ENCODE peak calls at places on chromosomes 7 and 10, in five cellular contexts. One of them, this sample, is unnamed.

GRCh38 chr7:30984359-30985107 is 20.8 kb downstream of the GHRHR start:
- DNase-seq in AG09309: peak; percentile 5
- DNase-seq in RPMI7951: peak; percentile 92
- DNase-seq in GM20000: no peak
- DNase-seq in NCI-H1092: no peak
- DNase-seq in this sample: no peak

GRCh38 chr10:112446055-112446854 is 459 bp downstream of the ZDHHC6 start:
- DNase-seq in AG09309: no peak
- DNase-seq in GM20000: no peak
- DNase-seq in NCI-H1092: no peak
- DNase-seq in RPMI7951: peak; percentile 30
- DNase-seq in this sample: no peak

GRCh38 chr10:17644485-17644964 is 574 bp downstream of the STAM start:
- DNase-seq in AG09309: no peak
- DNase-seq in RPMI7951: peak; percentile 49
- DNase-seq in GM20000: no peak
- DNase-seq in NCI-H1092: no peak
- DNase-seq in this sample: no peak

GRCh38 chr7:99762680-99763327 is 21.2 kb downstream of the CYP3A4 start:
- DNase-seq in NCI-H1092: no peak
- DNase-seq in GM20000: no peak
- DNase-seq in AG09309: peak; percentile 18
- DNase-seq in RPMI7951: no peak
- DNase-seq in this sample: no peak

GRCh38 chr7:114450431-114450830 is 35.8 kb downstream of the FOXP2 start:
- DNase-seq in RPMI7951: no peak
- DNase-seq in GM20000: no peak
- DNase-seq in NCI-H1092: no peak
- DNase-seq in AG09309: no peak
- DNase-seq in this sample: no peak

GRCh38 chr7:2633538-2634264 is 1.9 kb downstream of the TTYH3 start:
- DNase-seq in NCI-H1092: no peak
- DNase-seq in RPMI7951: peak; percentile 96
- DNase-seq in AG09309: peak; percentile 76
- DNase-seq in GM20000: no peak
- DNase-seq in this sample: no peak

GRCh38 chr7:48168159-48168558 is 3.1 kb upstream of the ABCA13 start:
- DNase-seq in NCI-H1092: no peak
- DNase-seq in AG09309: no peak
- DNase-seq in GM20000: no peak
- DNase-seq in RPMI7951: peak; percentile 57
- DNase-seq in this sample: no peak

GRCh38 chr10:99432881-99433280 is 2.5 kb upstream of the GOT1 start:
- DNase-seq in NCI-H1092: no peak
- DNase-seq in GM20000: no peak
- DNase-seq in AG09309: no peak
- DNase-seq in RPMI7951: no peak
- DNase-seq in this sample: no peak

GRCh38 chr7:109386959-109387358 is 817.3 kb downstream of the DNAJB9 start:
- DNase-seq in AG09309: no peak
- DNase-seq in GM20000: no peak
- DNase-seq in NCI-H1092: no peak
- DNase-seq in RPMI7951: no peak
- DNase-seq in this sample: no peak

GRCh38 chr7:2296830-2297229 is 17.4 kb downstream of the SNX8 start:
- DNase-seq in GM20000: no peak
- DNase-seq in AG09309: no peak
- DNase-seq in NCI-H1092: no peak
- DNase-seq in RPMI7951: no peak
- DNase-seq in this sample: no peak

GRCh38 chr7:74235525-74236269 is 18.5 kb downstream of the RFC2 start:
- DNase-seq in GM20000: no peak
- DNase-seq in RPMI7951: no peak
- DNase-seq in AG09309: no peak
- DNase-seq in NCI-H1092: no peak
- DNase-seq in this sample: no peak

GRCh38 chr7:100380180-100380579 is 6.9 kb downstream of the PILRA start:
- DNase-seq in RPMI7951: no peak
- DNase-seq in GM20000: no peak
- DNase-seq in NCI-H1092: no peak
- DNase-seq in AG09309: no peak
- DNase-seq in this sample: no peak

GRCh38 chr10:124690971-124691370 is 53.2 kb downstream of the FAM53B start:
- DNase-seq in NCI-H1092: no peak
- DNase-seq in AG09309: no peak
- DNase-seq in GM20000: no peak
- DNase-seq in RPMI7951: no peak
- DNase-seq in this sample: no peak

GRCh38 chr10:132616170-132616994 is 78.8 kb downstream of the INPP5A start:
- DNase-seq in GM20000: no peak
- DNase-seq in AG09309: no peak
- DNase-seq in NCI-H1092: no peak
- DNase-seq in RPMI7951: no peak
- DNase-seq in this sample: no peak

GRCh38 chr10:53314856-53315255 is 542.3 kb upstream of the MBL2 start:
- DNase-seq in GM20000: no peak
- DNase-seq in NCI-H1092: no peak
- DNase-seq in RPMI7951: peak; percentile 21
- DNase-seq in AG09309: peak; percentile 31
- DNase-seq in this sample: no peak

GRCh38 chr10:11119843-11120242 is 102.2 kb downstream of the CELF2 start:
- DNase-seq in GM20000: no peak
- DNase-seq in AG09309: no peak
- DNase-seq in NCI-H1092: no peak
- DNase-seq in RPMI7951: no peak
- DNase-seq in this sample: no peak

GRCh38 chr10:87677595-87677994 is 17.9 kb downstream of the PAPSS2 start:
- DNase-seq in GM20000: no peak
- DNase-seq in RPMI7951: no peak
- DNase-seq in NCI-H1092: no peak
- DNase-seq in AG09309: no peak
- DNase-seq in this sample: no peak

GRCh38 chr10:79320785-79321493 is 26.3 kb upstream of the PPIF start:
- DNase-seq in NCI-H1092: no peak
- DNase-seq in GM20000: no peak
- DNase-seq in AG09309: peak; percentile 87
- DNase-seq in RPMI7951: peak; percentile 97
- DNase-seq in this sample: no peak

GRCh38 chr7:44533301-44534055 is 7.7 kb downstream of the NPC1L1 start:
- DNase-seq in RPMI7951: peak; percentile 44
- DNase-seq in NCI-H1092: no peak
- DNase-seq in AG09309: no peak
- DNase-seq in GM20000: no peak
- DNase-seq in this sample: no peak

GRCh38 chr7:122532406-122533269 is 166.3 kb downstream of the RNF133 start:
- DNase-seq in NCI-H1092: no peak
- DNase-seq in AG09309: no peak
- DNase-seq in RPMI7951: peak; percentile 1
- DNase-seq in GM20000: peak; percentile 5
- DNase-seq in this sample: no peak

GRCh38 chr10:86795353-86795752 is 38.9 kb downstream of the BMPR1A start:
- DNase-seq in NCI-H1092: no peak
- DNase-seq in AG09309: peak; percentile 37
- DNase-seq in GM20000: no peak
- DNase-seq in RPMI7951: peak; percentile 72
- DNase-seq in this sample: no peak

GRCh38 chr10:90859321-90859751 is 1.5 kb upstream of the HTR7 start:
- DNase-seq in RPMI7951: peak; percentile 84
- DNase-seq in NCI-H1092: no peak
- DNase-seq in GM20000: no peak
- DNase-seq in AG09309: no peak
- DNase-seq in this sample: no peak

GRCh38 chr7:18177129-18177814 is 149.6 kb upstream of the PRPS1L1 start:
- DNase-seq in RPMI7951: no peak
- DNase-seq in AG09309: no peak
- DNase-seq in GM20000: peak; percentile 2
- DNase-seq in NCI-H1092: no peak
- DNase-seq in this sample: no peak

GRCh38 chr10:4170633-4171314 is 385.8 kb upstream of the KLF6 start:
- DNase-seq in AG09309: no peak
- DNase-seq in RPMI7951: no peak
- DNase-seq in GM20000: no peak
- DNase-seq in NCI-H1092: no peak
- DNase-seq in this sample: no peak

GRCh38 chr7:37065779-37066271 is 341.5 kb upstream of the AOAH start:
- DNase-seq in GM20000: peak; percentile 11
- DNase-seq in AG09309: peak; percentile 13
- DNase-seq in NCI-H1092: no peak
- DNase-seq in RPMI7951: peak; percentile 63
- DNase-seq in this sample: no peak

GRCh38 chr10:30454744-30455498 is 20.9 kb downstream of the MAP3K8 start:
- DNase-seq in NCI-H1092: no peak
- DNase-seq in AG09309: peak; percentile 90
- DNase-seq in RPMI7951: no peak
- DNase-seq in GM20000: no peak
- DNase-seq in this sample: no peak

GRCh38 chr7:142321391-142321790 is 63.5 kb upstream of the PRSS58 start:
- DNase-seq in RPMI7951: no peak
- DNase-seq in AG09309: no peak
- DNase-seq in GM20000: no peak
- DNase-seq in NCI-H1092: no peak
- DNase-seq in this sample: no peak

GRCh38 chr10:10714327-10714726 is 303.3 kb upstream of the CELF2 start:
- DNase-seq in AG09309: no peak
- DNase-seq in RPMI7951: no peak
- DNase-seq in GM20000: no peak
- DNase-seq in NCI-H1092: no peak
- DNase-seq in this sample: no peak

GRCh38 chr10:93999401-93999851 is 5.7 kb downstream of the PLCE1 start:
- DNase-seq in RPMI7951: no peak
- DNase-seq in NCI-H1092: no peak
- DNase-seq in AG09309: peak; percentile 88
- DNase-seq in GM20000: no peak
- DNase-seq in this sample: no peak

GRCh38 chr10:31134303-31134928 is 102.8 kb upstream of the ZNF438 start:
- DNase-seq in RPMI7951: peak; percentile 94
- DNase-seq in AG09309: no peak
- DNase-seq in NCI-H1092: peak; percentile 71
- DNase-seq in GM20000: peak; percentile 32
- DNase-seq in this sample: peak; percentile 44

GRCh38 chr7:34365011-34365410 is 293.0 kb upstream of the NPSR1 start:
- DNase-seq in RPMI7951: no peak
- DNase-seq in GM20000: no peak
- DNase-seq in AG09309: no peak
- DNase-seq in NCI-H1092: no peak
- DNase-seq in this sample: no peak

GRCh38 chr10:59337254-59337653 is 25.1 kb downstream of the FAM13C start:
- DNase-seq in NCI-H1092: no peak
- DNase-seq in RPMI7951: no peak
- DNase-seq in AG09309: peak; percentile 4
- DNase-seq in GM20000: no peak
- DNase-seq in this sample: no peak